ENCODE peak calls at places on chromosomes 11 and 22, in six cellular contexts. N, W, Z, X, P and B are unnamed samples.

GRCh38 chr11:72234514-72234830 is 9.5 kb downstream of the PHOX2A start:
- DNase-seq in P (no peak), N (no peak), W (no peak), X (peak), Z (no peak), B (no peak)

GRCh38 chr22:21855715-21856114 is 11.7 kb downstream of the MAPK1 start:
- DNase-seq in N (no peak), Z (no peak), W (no peak), P (no peak), X (no peak), B (no peak)

GRCh38 chr11:77144196-77144853 is 16.3 kb downstream of the MYO7A start:
- DNase-seq in W (no peak), Z (no peak), X (no peak), N (no peak), P (no peak), B (no peak)

GRCh38 chr22:26589367-26589844 is 526 bp downstream of the TPST2 start:
- DNase-seq in P (no peak), X (peak), Z (peak), W (peak), N (no peak), B (peak)

GRCh38 chr22:20918663-20919220 is 1.5 kb downstream of the CRKL start:
- DNase-seq in P (no peak), X (no peak), W (no peak), Z (peak), N (no peak), B (no peak)

GRCh38 chr22:20430641-20431519 is 6.7 kb downstream of the SCARF2 start:
- DNase-seq in W (peak), P (peak), Z (peak), X (peak), N (peak), B (peak)

GRCh38 chr11:86519064-86519911 is 144.6 kb downstream of the CCDC81 start:
- DNase-seq in W (no peak), N (no peak), P (no peak), X (no peak), Z (no peak), B (no peak)

GRCh38 chr11:3044004-3044403 is 13.2 kb downstream of the CARS1 start:
- DNase-seq in P (no peak), W (no peak), X (no peak), N (no peak), Z (no peak), B (no peak)

GRCh38 chr22:50548046-50548912 is 2.6 kb downstream of the KLHDC7B start:
- DNase-seq in Z (no peak), P (no peak), X (peak), W (no peak), N (no peak), B (no peak)

GRCh38 chr11:84316866-84317560 is 1030.8 kb upstream of the CCDC90B start:
- DNase-seq in P (no peak), W (no peak), N (no peak), Z (peak), X (no peak), B (no peak)

GRCh38 chr11:117824571-117825537 is at the start of gene FXYD2:
- DNase-seq in W (no peak), N (no peak), Z (peak), P (no peak), X (no peak), B (no peak)

GRCh38 chr22:46372686-46373085 is 37.2 kb downstream of the TRMU start:
- DNase-seq in P (no peak), W (no peak), N (no peak), X (no peak), Z (no peak), B (no peak)

GRCh38 chr11:67120881-67121710 is 2.0 kb downstream of the KDM2A start:
- DNase-seq in P (no peak), W (no peak), X (peak), N (no peak), Z (peak), B (peak)

GRCh38 chr11:62398011-62398994 is 20.5 kb upstream of the SCGB1A1 start:
- DNase-seq in N (no peak), X (no peak), Z (no peak), W (no peak), P (no peak), B (no peak)

GRCh38 chr11:84795698-84796097 is 831.4 kb downstream of the DLG2 start:
- DNase-seq in Z (no peak), N (no peak), W (no peak), P (no peak), X (no peak), B (no peak)

GRCh38 chr11:22065472-22065871 is 127.4 kb upstream of the ANO5 start:
- DNase-seq in W (no peak), X (no peak), P (no peak), Z (no peak), N (no peak), B (no peak)

GRCh38 chr22:48489551-48490512 is 1337.8 kb downstream of the BRD1 start:
- DNase-seq in W (no peak), N (no peak), Z (no peak), X (no peak), P (no peak), B (no peak)

GRCh38 chr22:38271927-38272372 is 860 bp downstream of the TMEM184B start:
- DNase-seq in X (no peak), P (no peak), Z (peak), W (peak), N (no peak), B (no peak)

GRCh38 chr22:24503137-24503850 is 8.2 kb downstream of the UPB1 start:
- DNase-seq in W (peak), P (peak), Z (peak), X (peak), N (peak), B (peak)

GRCh38 chr22:46464701-46465347 is 72.6 kb downstream of the CELSR1 start:
- DNase-seq in P (no peak), N (no peak), X (no peak), Z (no peak), W (no peak), B (no peak)

GRCh38 chr22:44085743-44086741 is 61.9 kb downstream of the PARVB start:
- DNase-seq in W (peak), P (no peak), X (peak), Z (peak), N (peak), B (peak)

GRCh38 chr22:35739076-35739475 is 21.4 kb downstream of the APOL5 start:
- DNase-seq in W (no peak), X (no peak), Z (no peak), N (no peak), P (no peak), B (no peak)

GRCh38 chr22:46001426-46002106 is 24.6 kb upstream of the WNT7B start:
- DNase-seq in P (no peak), W (no peak), N (no peak), Z (no peak), X (no peak), B (no peak)

GRCh38 chr11:78262710-78263109 is 74.0 kb downstream of the USP35 start:
- DNase-seq in X (no peak), W (no peak), P (no peak), N (no peak), Z (no peak), B (no peak)

GRCh38 chr11:24234822-24235508 is 261.9 kb upstream of the LUZP2 start:
- DNase-seq in P (no peak), X (no peak), W (peak), Z (peak), N (no peak), B (no peak)

GRCh38 chr11:118529584-118530175 is 1.3 kb upstream of the TMEM25 start:
- DNase-seq in N (no peak), X (no peak), W (no peak), Z (no peak), P (no peak), B (no peak)

GRCh38 chr22:37062657-37063381 is 11.3 kb downstream of the KCTD17 start:
- DNase-seq in Z (no peak), P (no peak), X (no peak), W (no peak), N (no peak), B (no peak)